ENCODE peak calls at places on chromosomes 11 and 22, in five cellular contexts. P, I, S, W and M are unnamed samples.

GRCh38 chr11:13168281-13168680 is 109.3 kb upstream of the BMAL1 start:
- DNase-seq in P (no peak), I (no peak), S (no peak), W (no peak), M (no peak)

GRCh38 chr11:114426280-114426679 is 13.0 kb upstream of the REXO2 start:
- DNase-seq in P (no peak), I (no peak), S (no peak), W (no peak), M (no peak)

GRCh38 chr11:2399488-2400068 is 972 bp upstream of the TSSC4 start:
- DNase-seq in P (no peak), I (no peak), S (no peak), W (no peak), M (no peak)

GRCh38 chr11:111283945-111284481 is 14.3 kb upstream of the POU2AF3 start:
- DNase-seq in P (no peak), I (peak), S (no peak), W (no peak), M (no peak)

GRCh38 chr11:45097721-45098493 is 48.5 kb upstream of the PRDM11 start:
- DNase-seq in P (peak), I (no peak), S (peak), W (no peak), M (peak)

GRCh38 chr11:8531982-8532381 is 62.0 kb downstream of the STK33 start:
- DNase-seq in P (no peak), I (no peak), S (no peak), W (no peak), M (no peak)

GRCh38 chr11:102654761-102655160 is 29.6 kb upstream of the MMP20 start:
- DNase-seq in P (no peak), I (no peak), S (no peak), W (no peak), M (no peak)

GRCh38 chr11:74984730-74985129 is 4.0 kb upstream of the NEU3 start:
- DNase-seq in P (no peak), I (no peak), S (no peak), W (no peak), M (no peak)

GRCh38 chr11:130675917-130676316 is 227.5 kb downstream of the ADAMTS15 start:
- DNase-seq in P (no peak), I (no peak), S (no peak), W (no peak), M (no peak)

GRCh38 chr22:25777870-25778269 is 35.9 kb downstream of the MYO18B start:
- DNase-seq in P (no peak), I (no peak), S (no peak), W (no peak), M (no peak)

GRCh38 chr11:77101043-77101537 is 1.6 kb upstream of the OMP start:
- DNase-seq in P (no peak), I (no peak), S (no peak), W (no peak), M (no peak)

GRCh38 chr11:119029340-119030028 is 1.2 kb downstream of the SLC37A4 start:
- DNase-seq in P (peak), I (no peak), S (peak), W (peak), M (no peak)
- H3K27ac ChIP-seq in P (peak), I (no peak), S (peak), W (peak), M (peak)

DNA sequence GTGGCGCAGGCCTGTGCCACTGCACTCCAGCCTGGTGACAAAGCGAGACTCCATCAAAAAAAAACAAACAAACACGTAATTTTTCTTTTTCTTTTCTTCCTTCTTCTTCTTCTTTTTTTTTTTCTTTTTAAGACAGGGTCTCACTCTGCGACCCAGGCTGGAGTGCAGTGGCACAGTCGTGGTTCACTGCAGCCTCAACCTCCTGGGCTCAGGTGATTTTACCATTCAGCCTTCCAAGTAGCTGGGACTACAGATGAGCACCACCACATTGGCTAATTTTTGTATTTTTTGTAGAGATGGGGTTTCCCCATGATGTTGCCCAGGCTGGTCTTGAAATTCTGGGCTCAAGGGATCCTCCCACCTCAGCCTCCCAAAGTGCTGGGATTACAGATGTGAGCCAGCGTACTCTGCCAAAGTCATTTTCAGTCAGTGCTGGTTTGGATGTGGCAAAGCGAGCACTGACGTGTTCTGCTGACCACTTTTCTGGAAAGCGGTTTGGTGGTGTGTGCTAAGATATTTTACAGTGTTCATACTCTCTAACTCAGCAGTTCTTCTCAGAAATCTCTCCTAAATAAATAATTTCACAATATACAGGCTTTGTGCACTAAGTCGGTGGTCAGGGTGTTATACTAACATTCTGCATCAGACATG is 10.7 kb downstream of the FAM118A start:
- DNase-seq in P (no peak), I (peak), S (peak), W (no peak), M (peak)
- H3K27ac ChIP-seq in P (no peak), I (peak), S (peak), W (peak), M (peak)

GRCh38 chr11:63687845-63688244 is 6.5 kb downstream of the RTN3 start:
- DNase-seq in P (no peak), I (no peak), S (no peak), W (no peak), M (no peak)
- H3K27ac ChIP-seq in P (no peak), I (no peak), S (no peak), W (no peak), M (no peak)

GRCh38 chr11:123477205-123477907 is 47.3 kb downstream of the GRAMD1B start:
- DNase-seq in P (no peak), I (no peak), S (no peak), W (no peak), M (no peak)
- H3K27ac ChIP-seq in P (no peak), I (no peak), S (no peak), W (no peak), M (no peak)

DNA sequence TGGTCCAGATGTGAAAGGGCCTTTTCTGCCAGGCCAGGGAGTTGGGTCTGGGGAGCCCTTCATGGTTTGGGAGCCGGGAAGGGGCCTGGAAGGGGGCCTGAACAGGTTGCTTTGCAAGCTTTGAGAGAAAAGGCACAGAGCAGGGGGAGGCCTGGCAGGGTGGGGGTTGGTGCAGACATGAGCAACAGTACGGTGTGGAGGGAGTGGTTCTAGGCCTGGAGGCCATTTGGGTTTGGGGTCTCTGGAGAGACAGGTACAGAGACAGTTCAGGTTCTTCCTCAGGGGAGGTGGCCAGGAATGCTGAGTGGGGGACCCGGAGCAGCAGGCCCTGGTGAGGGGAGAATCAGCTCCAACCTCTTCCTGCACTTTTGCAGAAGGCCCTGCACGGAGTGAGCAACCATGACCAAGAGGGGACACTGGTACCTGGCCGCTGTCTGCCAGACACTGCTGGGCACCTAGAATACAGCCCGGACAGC is 1.4 kb downstream of the KDELR3 start:
- DNase-seq in P (no peak), I (no peak), S (no peak), W (no peak), M (no peak)
- H3K27ac ChIP-seq in P (no peak), I (no peak), S (no peak), W (no peak), M (no peak)